ENCODE peak calls at places on chromosomes 5 and 9, in four cellular contexts. P, J, X and U are unnamed samples.

GRCh38 chr5:1429066-1429465 is 16.2 kb downstream of the SLC6A3 start:
- DNase-seq in X (no peak), P (peak; percentile 35), J (no peak), U (peak; percentile 27)

GRCh38 chr5:143582869-143583268 is 179.4 kb upstream of the NR3C1 start:
- DNase-seq in X (no peak), P (no peak), J (no peak), U (no peak)

GRCh38 chr9:69237702-69238295 is 63.7 kb downstream of the TJP2 start:
- DNase-seq in P (no peak), X (no peak), J (no peak), U (no peak)

GRCh38 chr5:94470802-94471201 is 147.6 kb downstream of the KIAA0825 start:
- DNase-seq in J (no peak), P (no peak), X (no peak), U (no peak)

GRCh38 chr5:142262683-142263082 is 62.1 kb downstream of the SPRY4 start:
- DNase-seq in J (no peak), X (no peak), P (no peak), U (no peak)

GRCh38 chr5:95822038-95822407 is 503 bp downstream of the GLRX start:
- DNase-seq in P (peak; percentile 90), J (peak; percentile 58), X (peak; percentile 80), U (no peak)

GRCh38 chr9:108953983-108954574 is 19.9 kb downstream of the ABITRAM start:
- DNase-seq in X (peak; percentile 23), J (no peak), P (no peak), U (no peak)

GRCh38 chr5:10277773-10278630 is 27.9 kb downstream of the CCT5 start:
- DNase-seq in X (no peak), J (no peak), P (no peak), U (no peak)

GRCh38 chr5:167104351-167104750 is 1187.1 kb upstream of the WWC1 start:
- DNase-seq in P (no peak), X (no peak), J (no peak), U (no peak)

GRCh38 chr5:98631311-98632054 is 142.0 kb upstream of the RGMB start:
- DNase-seq in X (no peak), J (no peak), P (no peak), U (no peak)

GRCh38 chr5:177109810-177110209 is 23.1 kb downstream of the FGFR4 start:
- DNase-seq in J (peak; percentile 73), X (no peak), P (no peak), U (no peak)

GRCh38 chr9:99090366-99091130 is 14.4 kb upstream of the TGFBR1 start:
- DNase-seq in J (no peak), P (no peak), X (no peak), U (no peak)

GRCh38 chr9:99087462-99087861 is 17.5 kb upstream of the TGFBR1 start:
- DNase-seq in X (no peak), J (no peak), P (no peak), U (no peak)

GRCh38 chr9:99083051-99083450 is 21.9 kb upstream of the TGFBR1 start:
- DNase-seq in J (no peak), X (no peak), P (no peak), U (no peak)

DNA sequence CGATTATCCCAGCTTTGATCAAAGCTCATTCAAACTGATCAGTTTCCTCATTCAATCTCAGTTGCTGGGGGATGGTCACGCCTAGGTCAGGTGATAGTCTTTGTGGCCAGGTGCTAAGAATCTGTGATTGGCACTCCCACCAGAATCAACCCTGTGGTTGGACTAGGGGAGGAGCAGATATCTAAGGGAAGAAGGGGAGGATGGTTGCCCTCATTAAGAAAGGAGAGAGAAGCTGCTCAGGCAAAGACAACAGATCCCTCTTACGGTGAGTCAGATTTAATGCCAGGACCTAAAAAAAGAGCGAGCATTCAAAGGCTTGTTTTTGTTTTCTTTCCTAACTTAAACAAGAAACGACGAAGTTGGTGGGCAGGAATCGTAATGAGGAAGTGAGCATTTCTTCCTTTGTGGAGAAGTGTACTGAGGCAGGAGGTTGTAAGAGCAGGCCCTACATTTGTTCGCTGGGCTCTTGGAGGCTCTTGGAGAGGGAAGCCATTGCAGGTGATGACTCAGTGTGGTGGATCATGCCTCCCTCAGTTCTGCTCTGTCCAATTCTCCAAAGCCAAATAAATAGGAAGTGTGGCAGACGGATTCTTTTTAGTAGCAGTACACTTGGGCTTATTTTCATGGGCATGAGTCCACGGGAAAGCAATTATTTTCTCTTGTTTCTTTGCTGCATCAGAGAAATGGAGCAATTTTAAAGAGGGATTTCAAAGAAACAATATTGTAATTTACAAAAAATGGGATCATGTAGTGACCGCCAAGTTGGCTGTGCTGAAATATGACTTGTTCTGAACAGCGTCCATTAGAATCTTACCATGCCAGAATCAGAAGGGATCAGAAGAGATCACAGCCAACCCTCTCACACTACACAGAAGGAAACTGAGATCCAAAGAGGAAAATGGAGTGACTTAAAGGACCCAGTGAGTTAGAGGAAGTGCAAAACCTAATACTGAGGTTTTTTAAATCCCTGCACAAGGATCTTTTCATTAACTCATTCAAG is 18.7 kb upstream of the TGFBR1 start:
- DNase-seq in X (no peak), J (no peak), P (no peak), U (no peak)
- H3K4me3 ChIP-seq in X (no peak overlapping the region), J (no peak overlapping the region), P (no peak overlapping the region), U (no peak overlapping the region)

GRCh38 chr9:125908138-125908537 is 161.0 kb downstream of the PBX3 start:
- DNase-seq in J (no peak), P (no peak), X (no peak), U (no peak)
- H3K4me3 ChIP-seq in J (no peak overlapping the region), P (no peak overlapping the region), X (no peak overlapping the region), U (no peak overlapping the region)

GRCh38 chr5:181170237-181170830 is 22.9 kb downstream of the OR2V2 start:
- DNase-seq in P (no peak), J (no peak), X (no peak), U (no peak)
- H3K4me3 ChIP-seq in P (no peak overlapping the region), J (no peak overlapping the region), X (no peak overlapping the region), U (no peak overlapping the region)

GRCh38 chr5:77627869-77628674 is 10.4 kb downstream of the OTP start:
- DNase-seq in J (no peak), P (no peak), X (no peak), U (no peak)

GRCh38 chr5:77630246-77631165 is 8.0 kb downstream of the OTP start:
- DNase-seq in X (peak; percentile 53), J (no peak), P (peak; percentile 87), U (peak; percentile 45)

GRCh38 chr5:77629553-77630245 is 8.8 kb downstream of the OTP start:
- DNase-seq in P (no peak), J (no peak), X (no peak), U (no peak)

GRCh38 chr5:77631166-77631582 is 7.3 kb downstream of the OTP start:
- DNase-seq in J (no peak), X (no peak), P (no peak), U (no peak)

DNA sequence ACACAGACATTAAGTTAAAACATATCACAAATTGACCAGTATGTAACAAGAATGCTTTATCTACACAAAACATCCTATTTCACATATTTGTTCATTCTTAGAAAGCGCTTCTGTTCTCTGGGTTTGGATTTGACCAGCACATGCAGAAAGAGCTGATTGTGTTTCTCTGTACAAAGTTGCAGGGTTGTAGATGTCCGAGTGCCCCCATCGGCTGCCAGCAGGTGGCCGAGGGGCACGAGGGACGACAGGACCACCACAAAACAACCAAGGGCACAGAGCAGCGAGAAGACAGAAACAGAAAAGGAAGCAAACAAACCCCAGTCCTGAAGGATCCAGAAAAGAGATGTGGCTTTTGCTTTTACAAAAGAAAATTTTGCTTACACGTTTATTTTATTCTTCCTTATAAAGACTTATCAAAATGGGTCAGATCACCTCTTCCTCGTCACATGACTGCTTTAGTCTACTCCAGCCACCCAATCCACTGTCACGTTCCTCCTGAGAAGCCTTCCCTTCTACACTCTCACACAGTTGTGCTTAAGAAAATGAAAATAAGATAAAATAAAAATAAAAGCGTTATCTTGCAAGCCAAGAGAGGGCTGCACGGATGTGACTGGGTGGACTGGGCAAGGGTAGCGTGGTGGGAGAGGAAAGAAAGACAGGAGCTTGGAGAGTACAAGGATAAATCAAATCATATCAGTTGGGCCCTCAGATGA is 9.5 kb downstream of the OTP start:
- DNase-seq in X (no peak), J (no peak), P (no peak), U (no peak)
- H3K4me3 ChIP-seq in X (no peak overlapping the region), J (no peak overlapping the region), P (no peak overlapping the region), U (no peak overlapping the region)

GRCh38 chr5:40165106-40165788 is 514.5 kb upstream of the PTGER4 start:
- DNase-seq in J (no peak), X (no peak), P (peak; percentile 64), U (no peak)

GRCh38 chr5:40165789-40166728 is 513.7 kb upstream of the PTGER4 start:
- DNase-seq in P (no peak), J (no peak), X (no peak), U (no peak)

GRCh38 chr5:40160435-40160834 is 519.3 kb upstream of the PTGER4 start:
- DNase-seq in P (no peak), X (no peak), J (no peak), U (no peak)
- H3K4me3 ChIP-seq in P (no peak overlapping the region), X (no peak overlapping the region), J (no peak overlapping the region), U (no peak overlapping the region)

GRCh38 chr9:15271403-15271802 is 35.6 kb downstream of the TTC39B start:
- DNase-seq in P (no peak), J (no peak), X (no peak), U (no peak)

GRCh38 chr9:15268317-15268716 is 38.7 kb downstream of the TTC39B start:
- DNase-seq in P (no peak), J (no peak), X (no peak), U (no peak)

GRCh38 chr9:15272377-15272928 is 34.6 kb downstream of the TTC39B start:
- DNase-seq in J (no peak), P (no peak), X (no peak), U (no peak)

GRCh38 chr9:15264918-15265317 is 42.1 kb downstream of the TTC39B start:
- DNase-seq in J (no peak), P (no peak), X (no peak), U (no peak)

DNA sequence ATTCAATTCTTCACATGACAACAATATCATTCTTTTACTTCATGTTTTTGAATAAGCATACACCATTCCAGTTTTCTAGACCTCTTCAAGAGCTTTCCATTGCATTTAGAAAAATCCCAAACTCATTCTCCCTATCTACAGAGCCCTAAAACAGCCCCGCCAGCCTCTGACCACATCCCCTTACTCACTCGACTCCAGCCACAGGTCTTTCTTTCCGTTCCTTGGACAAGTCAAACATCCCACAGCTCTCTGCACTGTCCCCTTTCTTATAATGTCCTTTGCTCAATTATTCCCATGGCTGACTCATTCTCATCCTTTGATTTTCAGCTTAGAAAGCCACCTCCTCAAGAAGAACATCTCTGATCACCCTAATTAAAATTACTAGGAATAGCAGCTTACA is 38.2 kb downstream of the TTC39B start:
- DNase-seq in P (no peak), X (no peak), J (no peak), U (no peak)
- H3K4me3 ChIP-seq in P (no peak overlapping the region), X (no peak overlapping the region), J (no peak overlapping the region), U (no peak overlapping the region)